ENCODE peak calls at places on chromosomes 1 and 21, in four cellular contexts. R is A549, W is GM12878, G is K562. Q is an unnamed sample.

GRCh38 chr1:59892836-59893811 is 33.4 kb downstream of the CYP2J2 start:
- DNase-seq in W (no peak), R (no peak), G (no peak), Q (no peak)

GRCh38 chr1:231324660-231325059 is 13.0 kb downstream of the EXOC8 start:
- DNase-seq in R (no peak), W (no peak), G (no peak), Q (no peak)

GRCh38 chr1:210264521-210265380 is 32.2 kb downstream of the SERTAD4 start:
- DNase-seq in G (no peak), R (peak; percentile 24), W (no peak), Q (no peak)

GRCh38 chr1:48943393-48943792 is 166.7 kb upstream of the BEND5 start:
- DNase-seq in W (no peak), G (no peak), R (no peak), Q (no peak)

GRCh38 chr21:36120304-36120902 is 14.5 kb upstream of the CBR3 start:
- DNase-seq in W (no peak), G (no peak), R (no peak), Q (no peak)

GRCh38 chr1:203215573-203215972 is 13.9 kb downstream of the CHIT1 start:
- DNase-seq in G (no peak), R (no peak), W (no peak), Q (no peak)

GRCh38 chr1:31647106-31647505 is 2.4 kb upstream of the PEF1 start:
- DNase-seq in W (no peak), G (no peak), R (no peak), Q (peak; percentile 44)

GRCh38 chr1:31467005-31467674 is 54.1 kb downstream of the SERINC2 start:
- DNase-seq in R (no peak), G (no peak), W (no peak), Q (no peak)

GRCh38 chr1:6259491-6260362 is 1.2 kb downstream of the GPR153 start:
- DNase-seq in W (no peak), R (peak; percentile 68), G (peak; percentile 92), Q (peak; percentile 63)
- TF ChIP-seq POLR2A in W (no peak), R (no peak), G (no peak), Q (no peak)

DNA sequence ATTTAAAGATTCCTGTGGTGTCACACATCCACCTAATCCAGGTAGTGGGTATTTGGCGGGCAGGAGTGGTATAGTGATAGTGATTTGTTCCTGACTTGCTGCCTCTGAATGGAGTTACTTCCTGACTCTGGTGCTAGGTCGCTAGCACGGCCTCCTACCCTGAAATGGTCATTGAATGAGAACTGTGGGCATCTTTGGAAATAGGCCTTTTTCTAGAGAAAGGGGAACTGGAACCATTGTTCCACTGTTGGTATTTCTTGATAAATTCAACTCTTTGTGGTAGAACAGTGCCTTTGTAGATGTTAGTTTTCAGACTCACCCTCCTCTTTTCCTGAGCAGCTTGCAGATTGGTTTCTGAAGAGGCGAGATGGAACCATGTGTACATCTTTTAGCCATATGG is 1.5 kb downstream of the QSOX1 start:
- DNase-seq in G (no peak), W (peak; percentile 15), R (no peak), Q (no peak)
- TF ChIP-seq ESRRA in G (no peak), W (no peak), R (no peak), Q (no peak)

GRCh38 chr1:77978293-77978968 is 441 bp downstream of the FUBP1 start:
- DNase-seq in R (peak; percentile 88), G (peak; percentile 72), W (peak; percentile 89), Q (peak; percentile 92)
- TF ChIP-seq POLR2A in R (no peak), G (peak; percentile 32), W (peak; percentile 26), Q (peak; percentile 37)

GRCh38 chr1:183277821-183278735 is 92.0 kb downstream of the LAMC2 start:
- DNase-seq in G (no peak), R (no peak), W (no peak), Q (no peak)

GRCh38 chr1:183279835-183280234 is 93.8 kb downstream of the LAMC2 start:
- DNase-seq in W (no peak), R (no peak), G (no peak), Q (peak; percentile 9)

GRCh38 chr1:183276386-183276785 is 90.3 kb downstream of the LAMC2 start:
- DNase-seq in R (no peak), W (no peak), G (no peak), Q (no peak)

GRCh38 chr1:183281039-183281438 is 95.0 kb downstream of the LAMC2 start:
- DNase-seq in G (no peak), R (peak; percentile 36), W (no peak), Q (no peak)

DNA sequence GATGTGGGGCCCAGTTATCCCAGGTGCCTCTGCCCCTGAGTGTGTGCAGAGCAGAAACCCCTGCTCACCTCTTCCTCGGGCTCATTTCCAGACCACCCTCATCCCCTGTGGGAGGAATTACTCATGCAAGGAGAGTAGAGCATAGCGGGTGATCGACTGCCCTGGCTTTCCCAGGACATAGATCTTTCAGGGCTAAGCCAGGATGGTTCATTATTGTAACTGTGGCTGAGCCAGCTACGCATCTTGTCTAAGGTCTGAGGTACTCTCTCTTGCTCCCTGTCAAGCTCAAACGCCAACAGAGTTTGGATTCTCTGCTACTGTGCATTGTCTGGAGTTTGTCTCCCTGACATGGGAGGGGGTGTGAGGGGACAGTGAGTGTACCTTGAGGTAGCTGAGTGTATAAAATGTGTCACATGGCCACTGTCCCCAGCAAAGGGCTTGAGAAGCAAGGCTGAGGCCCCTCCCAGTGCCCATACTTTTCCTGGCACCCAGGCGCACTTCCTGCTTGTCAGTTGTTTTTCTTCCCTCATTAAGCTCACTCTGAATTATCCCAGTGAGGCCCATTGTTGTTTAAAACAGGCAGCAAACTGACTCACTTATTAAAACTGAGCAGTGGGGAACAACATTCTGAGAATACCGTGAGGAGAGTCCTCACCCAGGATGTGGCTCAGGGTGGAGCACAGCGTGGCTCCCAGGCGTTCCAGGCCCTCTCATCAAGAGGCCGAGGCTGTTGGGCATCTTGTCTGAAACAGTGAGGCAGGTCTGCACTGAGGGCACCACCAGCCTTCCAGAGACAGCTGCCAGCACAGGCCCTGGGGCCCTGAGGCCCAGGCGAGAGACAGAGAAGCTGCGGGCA is 92.9 kb downstream of the LAMC2 start:
- DNase-seq in G (no peak), W (no peak), R (no peak), Q (no peak)
- TF ChIP-seq ESRRA in G (no peak), W (no peak), R (no peak), Q (no peak)

GRCh38 chr1:36155560-36156328 is at the start of gene MAP7D1:
- DNase-seq in R (peak; percentile 73), G (peak; percentile 94), W (no peak), Q (peak; percentile 57)
- TF ChIP-seq POLR2A in R (peak; percentile 63), G (peak; percentile 91), W (peak; percentile 93), Q (no peak)

GRCh38 chr1:222749927-222750326 is 12.9 kb downstream of the FAM177B start:
- DNase-seq in R (peak; percentile 19), W (no peak), G (peak; percentile 13), Q (no peak)

GRCh38 chr1:222750651-222751050 is 13.6 kb downstream of the FAM177B start:
- DNase-seq in R (no peak), W (no peak), G (no peak), Q (no peak)

GRCh38 chr1:222757673-222758268 is 20.8 kb downstream of the FAM177B start:
- DNase-seq in R (no peak), G (no peak), W (no peak), Q (no peak)

GRCh38 chr1:222754386-222755139 is 17.6 kb downstream of the FAM177B start:
- DNase-seq in W (no peak), R (peak; percentile 20), G (no peak), Q (no peak)
- TF ChIP-seq ESRRA in W (no peak), R (no peak), G (no peak), Q (no peak)

GRCh38 chr1:24413350-24414163 is at the start of gene STPG1:
- DNase-seq in R (peak; percentile 87), W (peak; percentile 72), G (peak; percentile 99), Q (peak; percentile 88)
- TF ChIP-seq POLR2A in R (peak; percentile 36), W (peak; percentile 62), G (peak; percentile 83), Q (peak; percentile 52)